ENCODE peak calls at places on chromosomes 11 and 22, in six cellular contexts. One of them, this sample, is unnamed.
A peak's percentile ranks its signal among the peaks of the same experiment; 100 is the strongest.

GRCh38 chr11:116449522-116449921 is 323.3 kb downstream of the BUD13 start:
- DNase-seq in activated CD8-positive, alpha-beta memory T cell treated with anti-CD3 and anti-CD28 coated beads for 24 hours: no peak
- DNase-seq in NCI-H1105: no peak
- DNase-seq in germinal center: no peak
- DNase-seq in HT-29: no peak
- DNase-seq in activated T-cell treated with anti-CD3 and anti-CD28 coated beads for 48 hours: no peak
- DNase-seq in this sample: no peak

GRCh38 chr11:62883677-62884076 is 3.0 kb downstream of the SLC3A2 start:
- DNase-seq in activated CD8-positive, alpha-beta memory T cell treated with anti-CD3 and anti-CD28 coated beads for 24 hours: no peak
- DNase-seq in NCI-H1105: no peak
- DNase-seq in germinal center: no peak
- DNase-seq in HT-29: no peak
- DNase-seq in activated T-cell treated with anti-CD3 and anti-CD28 coated beads for 48 hours: no peak
- DNase-seq in this sample: no peak

GRCh38 chr11:112610996-112611795 is 350.0 kb upstream of the NCAM1 start:
- DNase-seq in activated CD8-positive, alpha-beta memory T cell treated with anti-CD3 and anti-CD28 coated beads for 24 hours: no peak
- DNase-seq in NCI-H1105: peak; percentile 37
- DNase-seq in germinal center: no peak
- DNase-seq in HT-29: no peak
- DNase-seq in activated T-cell treated with anti-CD3 and anti-CD28 coated beads for 48 hours: no peak
- DNase-seq in this sample: no peak

GRCh38 chr11:118198370-118198769 is 21.9 kb upstream of the SCN2B start:
- DNase-seq in activated CD8-positive, alpha-beta memory T cell treated with anti-CD3 and anti-CD28 coated beads for 24 hours: peak; percentile 92
- DNase-seq in NCI-H1105: peak; percentile 84
- DNase-seq in germinal center: peak; percentile 84
- DNase-seq in HT-29: peak; percentile 78
- DNase-seq in activated T-cell treated with anti-CD3 and anti-CD28 coated beads for 48 hours: peak; percentile 82
- DNase-seq in this sample: peak; percentile 87

GRCh38 chr22:46069518-46070214 is 80.7 kb upstream of the PPARA start:
- DNase-seq in activated CD8-positive, alpha-beta memory T cell treated with anti-CD3 and anti-CD28 coated beads for 24 hours: no peak
- DNase-seq in NCI-H1105: peak; percentile 93
- DNase-seq in germinal center: no peak
- DNase-seq in HT-29: peak; percentile 94
- DNase-seq in activated T-cell treated with anti-CD3 and anti-CD28 coated beads for 48 hours: peak; percentile 35
- DNase-seq in this sample: peak; percentile 24

GRCh38 chr11:126588630-126589491 is 233.4 kb downstream of the ST3GAL4 start:
- DNase-seq in activated CD8-positive, alpha-beta memory T cell treated with anti-CD3 and anti-CD28 coated beads for 24 hours: no peak
- DNase-seq in NCI-H1105: peak; percentile 88
- DNase-seq in germinal center: no peak
- DNase-seq in HT-29: no peak
- DNase-seq in activated T-cell treated with anti-CD3 and anti-CD28 coated beads for 48 hours: no peak
- DNase-seq in this sample: no peak

GRCh38 chr22:31088233-31088986 is 7.3 kb downstream of the SMTN start:
- DNase-seq in activated CD8-positive, alpha-beta memory T cell treated with anti-CD3 and anti-CD28 coated beads for 24 hours: no peak
- DNase-seq in NCI-H1105: no peak
- DNase-seq in germinal center: no peak
- DNase-seq in HT-29: no peak
- DNase-seq in activated T-cell treated with anti-CD3 and anti-CD28 coated beads for 48 hours: no peak
- DNase-seq in this sample: no peak

GRCh38 chr11:74345420-74345819 is 34.0 kb upstream of the P4HA3 start:
- DNase-seq in activated CD8-positive, alpha-beta memory T cell treated with anti-CD3 and anti-CD28 coated beads for 24 hours: no peak
- DNase-seq in NCI-H1105: no peak
- DNase-seq in germinal center: no peak
- DNase-seq in HT-29: no peak
- DNase-seq in activated T-cell treated with anti-CD3 and anti-CD28 coated beads for 48 hours: no peak
- DNase-seq in this sample: no peak

GRCh38 chr11:19848219-19848618 is 135.6 kb downstream of the NAV2 start:
- DNase-seq in activated CD8-positive, alpha-beta memory T cell treated with anti-CD3 and anti-CD28 coated beads for 24 hours: no peak
- DNase-seq in NCI-H1105: no peak
- DNase-seq in germinal center: no peak
- DNase-seq in HT-29: no peak
- DNase-seq in activated T-cell treated with anti-CD3 and anti-CD28 coated beads for 48 hours: no peak
- DNase-seq in this sample: no peak

GRCh38 chr11:87307101-87307500 is 269.4 kb downstream of the TMEM135 start:
- DNase-seq in activated CD8-positive, alpha-beta memory T cell treated with anti-CD3 and anti-CD28 coated beads for 24 hours: no peak
- DNase-seq in NCI-H1105: no peak
- DNase-seq in germinal center: no peak
- DNase-seq in HT-29: no peak
- DNase-seq in activated T-cell treated with anti-CD3 and anti-CD28 coated beads for 48 hours: no peak
- DNase-seq in this sample: no peak

GRCh38 chr11:3153291-3153861 is 11.7 kb downstream of the OSBPL5 start:
- DNase-seq in activated CD8-positive, alpha-beta memory T cell treated with anti-CD3 and anti-CD28 coated beads for 24 hours: no peak
- DNase-seq in NCI-H1105: no peak
- DNase-seq in germinal center: no peak
- DNase-seq in HT-29: no peak
- DNase-seq in activated T-cell treated with anti-CD3 and anti-CD28 coated beads for 48 hours: no peak
- DNase-seq in this sample: peak; percentile 16

GRCh38 chr11:12376259-12376971 is 956 bp upstream of the PARVA start:
- DNase-seq in activated CD8-positive, alpha-beta memory T cell treated with anti-CD3 and anti-CD28 coated beads for 24 hours: no peak
- DNase-seq in NCI-H1105: no peak
- DNase-seq in germinal center: no peak
- DNase-seq in HT-29: peak; percentile 21
- DNase-seq in activated T-cell treated with anti-CD3 and anti-CD28 coated beads for 48 hours: no peak
- DNase-seq in this sample: no peak

GRCh38 chr11:21301981-21302380 is 632.6 kb downstream of the NELL1 start:
- DNase-seq in activated CD8-positive, alpha-beta memory T cell treated with anti-CD3 and anti-CD28 coated beads for 24 hours: no peak
- DNase-seq in NCI-H1105: no peak
- DNase-seq in germinal center: no peak
- DNase-seq in HT-29: no peak
- DNase-seq in activated T-cell treated with anti-CD3 and anti-CD28 coated beads for 48 hours: no peak
- DNase-seq in this sample: no peak

GRCh38 chr11:75162954-75163353 is 12.0 kb downstream of the SLCO2B1 start:
- DNase-seq in activated CD8-positive, alpha-beta memory T cell treated with anti-CD3 and anti-CD28 coated beads for 24 hours: no peak
- DNase-seq in NCI-H1105: no peak
- DNase-seq in germinal center: no peak
- DNase-seq in HT-29: no peak
- DNase-seq in activated T-cell treated with anti-CD3 and anti-CD28 coated beads for 48 hours: no peak
- DNase-seq in this sample: no peak

GRCh38 chr11:3181722-3182461 is 16.8 kb upstream of the OSBPL5 start:
- DNase-seq in activated CD8-positive, alpha-beta memory T cell treated with anti-CD3 and anti-CD28 coated beads for 24 hours: no peak
- DNase-seq in NCI-H1105: no peak
- DNase-seq in germinal center: no peak
- DNase-seq in HT-29: no peak
- DNase-seq in activated T-cell treated with anti-CD3 and anti-CD28 coated beads for 48 hours: no peak
- DNase-seq in this sample: no peak

GRCh38 chr11:125916683-125917337 is 12.5 kb downstream of the DDX25 start:
- DNase-seq in activated CD8-positive, alpha-beta memory T cell treated with anti-CD3 and anti-CD28 coated beads for 24 hours: no peak
- DNase-seq in NCI-H1105: no peak
- DNase-seq in germinal center: no peak
- DNase-seq in HT-29: peak; percentile 31
- DNase-seq in activated T-cell treated with anti-CD3 and anti-CD28 coated beads for 48 hours: no peak
- DNase-seq in this sample: no peak

GRCh38 chr11:116879789-116880402 is 42.5 kb upstream of the APOA1 start:
- DNase-seq in activated CD8-positive, alpha-beta memory T cell treated with anti-CD3 and anti-CD28 coated beads for 24 hours: no peak
- DNase-seq in NCI-H1105: peak; percentile 36
- DNase-seq in germinal center: peak; percentile 61
- DNase-seq in HT-29: peak; percentile 80
- DNase-seq in activated T-cell treated with anti-CD3 and anti-CD28 coated beads for 48 hours: no peak
- DNase-seq in this sample: no peak

GRCh38 chr11:132336781-132337535 is 966.5 kb downstream of the NTM start:
- DNase-seq in activated CD8-positive, alpha-beta memory T cell treated with anti-CD3 and anti-CD28 coated beads for 24 hours: no peak
- DNase-seq in NCI-H1105: no peak
- DNase-seq in germinal center: no peak
- DNase-seq in HT-29: no peak
- DNase-seq in activated T-cell treated with anti-CD3 and anti-CD28 coated beads for 48 hours: no peak
- DNase-seq in this sample: no peak

GRCh38 chr11:112881461-112881860 is 79.8 kb upstream of the NCAM1 start:
- DNase-seq in activated CD8-positive, alpha-beta memory T cell treated with anti-CD3 and anti-CD28 coated beads for 24 hours: no peak
- DNase-seq in NCI-H1105: no peak
- DNase-seq in germinal center: no peak
- DNase-seq in HT-29: peak; percentile 26
- DNase-seq in activated T-cell treated with anti-CD3 and anti-CD28 coated beads for 48 hours: no peak
- DNase-seq in this sample: peak; percentile 63

GRCh38 chr11:79054636-79055035 is 386.2 kb downstream of the TENM4 start:
- DNase-seq in activated CD8-positive, alpha-beta memory T cell treated with anti-CD3 and anti-CD28 coated beads for 24 hours: no peak
- DNase-seq in NCI-H1105: no peak
- DNase-seq in germinal center: no peak
- DNase-seq in HT-29: no peak
- DNase-seq in activated T-cell treated with anti-CD3 and anti-CD28 coated beads for 48 hours: no peak
- DNase-seq in this sample: no peak

GRCh38 chr11:27933992-27934829 is 173.7 kb downstream of the KIF18A start:
- DNase-seq in activated CD8-positive, alpha-beta memory T cell treated with anti-CD3 and anti-CD28 coated beads for 24 hours: no peak
- DNase-seq in NCI-H1105: no peak
- DNase-seq in germinal center: no peak
- DNase-seq in HT-29: peak; percentile 85
- DNase-seq in activated T-cell treated with anti-CD3 and anti-CD28 coated beads for 48 hours: no peak
- DNase-seq in this sample: no peak

GRCh38 chr11:75286826-75287465 is 46.4 kb downstream of the TPBGL start:
- DNase-seq in activated CD8-positive, alpha-beta memory T cell treated with anti-CD3 and anti-CD28 coated beads for 24 hours: no peak
- DNase-seq in NCI-H1105: no peak
- DNase-seq in germinal center: no peak
- DNase-seq in HT-29: no peak
- DNase-seq in activated T-cell treated with anti-CD3 and anti-CD28 coated beads for 48 hours: no peak
- DNase-seq in this sample: no peak